ENCODE peak calls at places on chromosomes 7 and 10, in ten cellular contexts. Z is hippocampal formation; H is AG08395; R is dermis blood vessel endothelial cell; F is GM04503; U is stimulated activated CD4-positive, alpha-beta T cell treated with anti-CD3 and anti-CD28 coated beads, Interleukin-12 subunit alpha, Interleukin-12 subunit beta, amount 100 ng/mL, for 48 hours; Y is amygdala; G is GM20000; I is NCI-H2171; N is WTC11. K is an unnamed sample.

GRCh38 chr10:16787361-16787791 is 29.8 kb downstream of the RSU1 start:
- DNase-seq in Z (no peak), H (no peak), R (no peak), F (no peak), U (peak), Y (no peak), G (no peak), I (no peak), N (no peak), K (no peak)

GRCh38 chr7:157302314-157302711 is 34.5 kb upstream of the DNAJB6 start:
- DNase-seq in Z (no peak), H (peak), R (peak), F (no peak), U (peak), Y (peak), G (peak), I (no peak), N (no peak), K (peak)

GRCh38 chr10:132634241-132634946 is 96.8 kb downstream of the INPP5A start:
- DNase-seq in Z (no peak), H (no peak), R (no peak), F (no peak), U (no peak), Y (no peak), G (no peak), I (no peak), N (peak), K (no peak)

GRCh38 chr10:96832721-96833219 is 672 bp downstream of the LCOR start:
- DNase-seq in Z (peak), H (peak), R (peak), F (no peak), U (peak), Y (peak), G (peak), I (peak), N (peak), K (peak)

GRCh38 chr7:41971640-41972187 is 265.3 kb downstream of the GLI3 start:
- DNase-seq in Z (no peak), H (no peak), R (no peak), F (no peak), U (no peak), Y (no peak), G (no peak), I (no peak), N (no peak), K (no peak)

GRCh38 chr7:12771378-12771877 is 84.0 kb downstream of the ARL4A start:
- DNase-seq in Z (peak), H (peak), R (peak), F (peak), U (no peak), Y (peak), G (no peak), I (peak), N (no peak), K (peak)

GRCh38 chr10:5600908-5601307 is 65.5 kb downstream of the ASB13 start:
- DNase-seq in Z (no peak), H (no peak), R (no peak), F (no peak), U (no peak), Y (no peak), G (no peak), I (no peak), N (no peak), K (no peak)

GRCh38 chr7:55502988-55503514 is 69.3 kb downstream of the VOPP1 start:
- DNase-seq in Z (no peak), H (no peak), R (no peak), F (no peak), U (no peak), Y (no peak), G (no peak), I (no peak), N (no peak), K (no peak)

GRCh38 chr10:70656489-70656888 is 15.8 kb upstream of the ADAMTS14 start:
- DNase-seq in Z (no peak), H (peak), R (peak), F (peak), U (peak), Y (no peak), G (peak), I (no peak), N (no peak), K (no peak)

GRCh38 chr7:36085096-36085495 is 68.0 kb upstream of the EEPD1 start:
- DNase-seq in Z (no peak), H (no peak), R (no peak), F (no peak), U (no peak), Y (no peak), G (no peak), I (no peak), N (no peak), K (no peak)

GRCh38 chr10:68192113-68192512 is 39.8 kb downstream of the ATOH7 start:
- DNase-seq in Z (no peak), H (no peak), R (no peak), F (no peak), U (no peak), Y (no peak), G (no peak), I (no peak), N (no peak), K (no peak)